ENCODE peak calls at places on chromosomes 11 and 22, in six cellular contexts. I is neural crest cell, T is Calu3, W is PC-3, M is fibroblast of the aortic adventitia, P is type B pancreatic cell. O is an unnamed sample.

GRCh38 chr11:75938543-75938942 is 123.5 kb downstream of the UVRAG start:
- DNase-seq in I (no peak), T (no peak), W (peak), M (peak), P (no peak), O (no peak)

GRCh38 chr22:49617866-49618688 is 209.6 kb downstream of the BRD1 start:
- DNase-seq in I (no peak), T (no peak), W (no peak), M (no peak), P (no peak), O (no peak)

GRCh38 chr11:64684357-64684756 is 38.6 kb downstream of the NRXN2 start:
- DNase-seq in I (no peak), T (no peak), W (no peak), M (no peak), P (no peak), O (no peak)

GRCh38 chr11:128235446-128235845 is 351.9 kb downstream of the ETS1 start:
- DNase-seq in I (no peak), T (no peak), W (peak), M (peak), P (no peak), O (no peak)

GRCh38 chr22:40739723-40740122 is 60.4 kb downstream of the MCHR1 start:
- DNase-seq in I (no peak), T (no peak), W (no peak), M (no peak), P (no peak), O (peak)

GRCh38 chr22:39724390-39724789 is 153.8 kb downstream of the CACNA1I start:
- DNase-seq in I (no peak), T (no peak), W (no peak), M (no peak), P (no peak), O (no peak)

GRCh38 chr11:36069576-36070214 is 125.8 kb downstream of the LDLRAD3 start:
- DNase-seq in I (no peak), T (no peak), W (peak), M (no peak), P (no peak), O (peak)

GRCh38 chr11:99160447-99160846 is 139.7 kb downstream of the CNTN5 start:
- DNase-seq in I (no peak), T (no peak), W (no peak), M (no peak), P (no peak), O (no peak)

GRCh38 chr22:44741929-44742328 is 10.4 kb upstream of the ARHGAP8 start:
- DNase-seq in I (no peak), T (no peak), W (no peak), M (no peak), P (no peak), O (no peak)

GRCh38 chr22:40855960-40856512 is 403 bp downstream of the ST13 start:
- DNase-seq in I (no peak), T (peak), W (no peak), M (peak), P (no peak), O (peak)

GRCh38 chr11:125481531-125481930 is 14.5 kb downstream of the FEZ1 start:
- DNase-seq in I (peak), T (no peak), W (no peak), M (no peak), P (no peak), O (no peak)

GRCh38 chr22:41910050-41910598 is 4.8 kb downstream of the SHISA8 start:
- DNase-seq in I (no peak), T (no peak), W (no peak), M (no peak), P (no peak), O (peak)

GRCh38 chr11:134414772-134415765 is 3.0 kb upstream of the B3GAT1 start:
- DNase-seq in I (no peak), T (no peak), W (no peak), M (no peak), P (no peak), O (no peak)

GRCh38 chr11:74443071-74443864 is 24.1 kb downstream of the KCNE3 start:
- DNase-seq in I (no peak), T (peak), W (peak), M (peak), P (no peak), O (no peak)

GRCh38 chr11:66915046-66915832 is 42.9 kb downstream of the PC start:
- DNase-seq in I (no peak), T (no peak), W (no peak), M (no peak), P (no peak), O (no peak)
- TF ChIP-seq CTCF in I (no peak), T (no peak), W (peak), M (no peak), P (no peak), O (no peak)

DNA sequence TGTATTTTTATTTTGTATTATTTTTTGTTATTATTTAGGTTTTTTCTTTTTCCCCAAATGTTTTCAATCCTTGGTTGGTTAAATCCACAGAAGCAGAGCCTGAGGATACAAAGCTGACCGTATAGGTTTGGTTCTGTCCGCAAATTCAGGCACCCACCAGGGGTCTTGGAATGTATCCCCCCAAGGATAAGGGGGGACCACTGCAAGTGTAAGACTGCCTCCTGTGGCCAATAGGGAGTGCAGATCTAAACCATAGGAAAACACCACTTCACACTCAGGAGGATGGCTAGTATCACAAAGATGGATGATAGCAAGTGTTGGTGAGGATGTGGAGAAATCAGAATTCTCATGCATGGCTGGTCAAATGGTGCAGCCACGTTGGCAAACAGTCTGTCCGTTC is 20.0 kb downstream of the CPT1A start:
- DNase-seq in I (no peak), T (no peak), W (no peak), M (no peak), P (no peak), O (no peak)
- TF ChIP-seq CTCF in I (no peak), T (no peak), W (peak), M (no peak), P (peak), O (no peak)

GRCh38 chr22:37636186-37636948 is 3.1 kb upstream of the SH3BP1 start:
- DNase-seq in I (no peak), T (no peak), W (no peak), M (peak), P (no peak), O (no peak)
- TF ChIP-seq CTCF in I (no peak), T (no peak), W (peak), M (peak), P (peak), O (no peak)

GRCh38 chr22:32674925-32675825 is 126.3 kb upstream of the TIMP3 start:
- DNase-seq in I (no peak), T (no peak), W (no peak), M (peak), P (no peak), O (no peak)

GRCh38 chr22:32680277-32680676 is 121.2 kb upstream of the TIMP3 start:
- DNase-seq in I (no peak), T (no peak), W (no peak), M (no peak), P (no peak), O (no peak)

GRCh38 chr22:32677876-32678275 is 123.6 kb upstream of the TIMP3 start:
- DNase-seq in I (no peak), T (no peak), W (no peak), M (no peak), P (no peak), O (no peak)

GRCh38 chr22:32672542-32672941 is 129.0 kb upstream of the TIMP3 start:
- DNase-seq in I (no peak), T (no peak), W (no peak), M (no peak), P (no peak), O (no peak)

DNA sequence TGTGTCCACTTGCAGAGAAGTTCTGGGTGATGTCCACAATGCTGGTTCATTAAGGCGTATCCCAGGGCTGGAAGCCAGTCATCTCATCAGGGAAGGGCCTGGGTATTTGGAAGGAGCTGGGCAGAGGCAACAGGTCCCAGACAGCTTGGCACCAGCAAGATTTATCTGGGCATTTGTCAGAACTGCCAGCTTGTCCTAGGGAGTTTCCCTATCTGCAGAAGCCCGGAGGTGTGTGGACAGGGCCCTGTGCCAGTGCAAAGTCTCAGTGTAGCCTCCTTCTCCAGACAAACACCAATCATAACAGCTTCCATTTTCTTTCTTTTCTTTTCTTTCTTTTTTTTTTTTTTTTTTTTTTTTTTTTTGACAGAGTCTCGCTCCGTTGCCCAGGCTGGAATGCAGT is 125.3 kb upstream of the TIMP3 start:
- DNase-seq in I (no peak), T (no peak), W (no peak), M (no peak), P (no peak), O (no peak)
- TF ChIP-seq CTCF in I (no peak), T (no peak), W (no peak), M (no peak), P (no peak), O (no peak)